ENCODE peak calls at places on chromosome 14, in eight cellular contexts. G is DMS79 treated with DMSO at 0.1 percent for 48 hours; M is NCI-H1092 treated with DMSO at 0.1 percent for 48 hours; H is activated CD4-positive, CD25-positive, alpha-beta regulatory T cell; S is caudate nucleus; P is heart right ventricle; I is fibroblast of the aortic adventitia; L is stimulated activated CD4-positive, alpha-beta T cell treated with anti-CD3 and anti-CD28 coated beads, Interleukin-2, amount 100 ng/mL, for 48 hours. Q is an unnamed sample.

GRCh38 chr14:71290960-71291466 is 383.8 kb downstream of the PCNX1 start:
- DNase-seq in G (no peak), M (no peak), H (no peak), S (peak), P (no peak), I (peak), L (peak), Q (no peak)

GRCh38 chr14:101128478-101129450 is 225.2 kb upstream of the RTL1 start:
- DNase-seq in G (no peak), M (no peak), H (no peak), S (peak), P (no peak), I (no peak), L (no peak), Q (no peak)

GRCh38 chr14:39843881-39844280 is 411.6 kb upstream of the FBXO33 start:
- DNase-seq in G (no peak), M (no peak), H (no peak), S (no peak), P (no peak), I (no peak), L (no peak), Q (no peak)

GRCh38 chr14:33123281-33123680 is 184.6 kb downstream of the NPAS3 start:
- DNase-seq in G (no peak), M (no peak), H (no peak), S (no peak), P (no peak), I (no peak), L (no peak), Q (no peak)

GRCh38 chr14:54497224-54497623 is 8.4 kb upstream of the GMFB start:
- DNase-seq in G (no peak), M (no peak), H (no peak), S (no peak), P (no peak), I (no peak), L (no peak), Q (no peak)

GRCh38 chr14:24960816-24961215 is 89.1 kb downstream of the STXBP6 start:
- DNase-seq in G (no peak), M (no peak), H (no peak), S (no peak), P (no peak), I (peak), L (no peak), Q (no peak)

GRCh38 chr14:68307769-68308168 is 485.1 kb downstream of the ZFP36L1 start:
- DNase-seq in G (peak), M (peak), H (no peak), S (no peak), P (no peak), I (peak), L (no peak), Q (no peak)

GRCh38 chr14:49505026-49505766 is 81.0 kb downstream of the RPS29 start:
- DNase-seq in G (no peak), M (no peak), H (no peak), S (no peak), P (no peak), I (no peak), L (no peak), Q (no peak)

GRCh38 chr14:32469388-32470160 is 140.5 kb downstream of the AKAP6 start:
- DNase-seq in G (peak), M (peak), H (no peak), S (no peak), P (no peak), I (peak), L (no peak), Q (no peak)

GRCh38 chr14:103718572-103718971 is 3.0 kb downstream of the ZFYVE21 start:
- DNase-seq in G (no peak), M (no peak), H (no peak), S (no peak), P (no peak), I (peak), L (no peak), Q (no peak)

GRCh38 chr14:75254901-75255300 is 23.7 kb upstream of the FOS start:
- DNase-seq in G (no peak), M (no peak), H (no peak), S (no peak), P (no peak), I (no peak), L (no peak), Q (no peak)

GRCh38 chr14:104973215-104974145 is 4.7 kb downstream of the AHNAK2 start:
- DNase-seq in G (peak), M (no peak), H (no peak), S (no peak), P (peak), I (peak), L (no peak), Q (no peak)

GRCh38 chr14:95507174-95507573 is 9.3 kb downstream of the SYNE3 start:
- DNase-seq in G (no peak), M (no peak), H (no peak), S (no peak), P (peak), I (peak), L (no peak), Q (no peak)

GRCh38 chr14:25667387-25667786 is 617.4 kb upstream of the STXBP6 start:
- DNase-seq in G (no peak), M (no peak), H (no peak), S (no peak), P (no peak), I (no peak), L (no peak), Q (no peak)

GRCh38 chr14:100486025-100486828 is 101.0 kb downstream of the BEGAIN start:
- DNase-seq in G (peak), M (no peak), H (peak), S (no peak), P (peak), I (peak), L (peak), Q (peak)

GRCh38 chr14:100065942-100066574 is 836 bp downstream of the EVL start:
- DNase-seq in G (no peak), M (no peak), H (peak), S (no peak), P (no peak), I (no peak), L (no peak), Q (peak)